ENCODE peak calls at places on chromosome 17, in ten cellular contexts. U is neural progenitor cell, E is BE2C, M is GM23338, L is mucosa of descending colon, T is astrocyte, Q is OCI-LY7, J is cardiac muscle cell, R is psoas muscle, P is sigmoid colon. A is an unnamed sample. For H3K4me1, the result is how much of the 10 kb centered on the place peaks cover.

GRCh38 chr17:42674755-42675347 is 1.9 kb downstream of the PLEKHH3 start:
- DNase-seq in P (no peak), L (peak), E (no peak), M (peak), J (no peak), T (no peak), Q (peak), R (peak), U (peak), A (no peak)

GRCh38 chr17:4220655-4221054 is 43.1 kb downstream of the ANKFY1 start:
- DNase-seq in M (no peak), R (no peak), E (no peak), J (no peak), T (no peak), P (peak), L (no peak), U (no peak), Q (no peak), A (no peak)

GRCh38 chr17:28968269-28968913 is 17.1 kb upstream of the PHF12 start:
- DNase-seq in U (peak), Q (no peak), T (peak), P (no peak), J (peak), E (no peak), L (no peak), R (peak), M (peak), A (no peak)

GRCh38 chr17:48276776-48277175 is 153.2 kb downstream of the SKAP1 start:
- DNase-seq in T (no peak), J (no peak), U (no peak), Q (no peak), L (no peak), R (no peak), E (no peak), P (no peak), M (no peak), A (no peak)

GRCh38 chr17:66383353-66383752 is 80.9 kb downstream of the PRKCA start:
- DNase-seq in T (peak), P (no peak), Q (no peak), M (no peak), U (no peak), J (no peak), E (no peak), L (no peak), R (no peak), A (no peak)

GRCh38 chr17:37301288-37301687 is 74.5 kb upstream of the C17orf78 start:
- DNase-seq in P (no peak), U (peak), R (no peak), E (no peak), Q (no peak), M (no peak), T (peak), L (no peak), J (peak), A (peak)

GRCh38 chr17:80089762-80090161 is 11.6 kb upstream of the GAA start:
- DNase-seq in Q (no peak), U (no peak), R (no peak), M (no peak), E (no peak), L (no peak), P (no peak), J (no peak), T (no peak), A (no peak)

GRCh38 chr17:36980281-36980761 is 31.6 kb downstream of the AATF start:
- DNase-seq in J (no peak), Q (no peak), R (no peak), U (peak), E (no peak), M (peak), T (peak), L (no peak), P (no peak), A (no peak)

GRCh38 chr17:34246436-34246835 is 8.6 kb upstream of the CCL2 start:
- DNase-seq in E (no peak), L (no peak), T (no peak), Q (no peak), J (no peak), P (no peak), M (no peak), R (no peak), U (no peak), A (no peak)

GRCh38 chr17:9389116-9389515 is 186.5 kb downstream of the STX8 start:
- DNase-seq in Q (no peak), M (no peak), R (no peak), L (no peak), P (no peak), T (peak), U (no peak), E (no peak), J (no peak), A (no peak)

GRCh38 chr17:40452921-40453378 is 9.7 kb downstream of the IGFBP4 start:
- DNase-seq in Q (no peak), J (no peak), L (no peak), T (no peak), P (no peak), U (no peak), R (no peak), E (no peak), M (no peak), A (no peak)

GRCh38 chr17:3804503-3804931 is 3.5 kb upstream of the ITGAE start:
- DNase-seq in L (no peak), M (no peak), P (no peak), U (no peak), J (no peak), R (no peak), T (peak), Q (peak), E (no peak), A (no peak)

GRCh38 chr17:56440391-56440790 is 153.1 kb upstream of the NOG start:
- DNase-seq in Q (no peak), R (no peak), J (no peak), U (no peak), M (no peak), E (no peak), T (peak), L (no peak), P (no peak), A (no peak)

GRCh38 chr17:43427362-43428043 is 28.7 kb downstream of the ARL4D start:
- DNase-seq in T (no peak), P (no peak), J (no peak), U (no peak), E (peak), R (no peak), M (no peak), L (no peak), Q (no peak), A (no peak)

GRCh38 chr17:38761612-38762011 is 9.1 kb downstream of the PSMB3 start:
- DNase-seq in Q (peak), E (peak), U (peak), M (peak), L (peak), J (peak), P (no peak), R (no peak), T (no peak), A (no peak)

GRCh38 chr17:83083368-83084201 is 4.2 kb downstream of the METRNL start:
- DNase-seq in E (peak), M (peak), T (peak), P (peak), Q (no peak), U (no peak), L (peak), R (no peak), J (no peak), A (no peak)

DNA sequence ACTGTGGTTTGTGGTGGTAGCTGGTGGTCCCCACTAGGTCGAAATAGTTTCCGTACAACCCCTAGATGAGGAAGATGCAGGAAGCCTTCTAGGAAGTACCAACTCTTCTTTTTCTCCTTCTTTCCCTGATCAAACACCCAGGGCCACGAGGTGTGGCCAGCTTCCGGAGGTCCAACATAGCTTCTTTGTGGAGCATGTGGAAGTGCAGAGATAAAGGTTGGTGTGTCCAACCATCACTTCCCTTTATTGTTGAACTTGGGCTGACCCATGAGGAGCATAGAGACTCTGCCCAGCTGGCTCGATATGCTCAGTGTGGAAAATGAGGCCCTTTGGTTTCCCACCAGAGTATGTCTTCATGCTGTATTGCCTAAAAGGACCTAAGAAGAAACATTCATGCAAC is 6.3 kb upstream of the RGS9 start:
- DNase-seq in R (no peak), U (no peak), P (no peak), E (no peak), M (no peak), L (no peak), T (no peak), J (no peak), Q (no peak), A (no peak)
- TF ChIP-seq CTCF in R (no peak), U (no peak), P (no peak), E (no peak), M (no peak), L (no peak), T (no peak), J (no peak), Q (no peak), A (no peak)

GRCh38 chr17:50660887-50661345 is 26.2 kb downstream of the ABCC3 start:
- DNase-seq in J (no peak), T (no peak), Q (no peak), P (no peak), U (no peak), R (no peak), E (no peak), L (peak), M (no peak), A (no peak)

GRCh38 chr17:50657627-50658026 is 22.9 kb downstream of the ABCC3 start:
- DNase-seq in T (no peak), U (no peak), L (peak), P (no peak), M (no peak), J (no peak), R (no peak), E (no peak), Q (no peak), A (no peak)

GRCh38 chr17:50660042-50660886 is 25.6 kb downstream of the ABCC3 start:
- DNase-seq in P (no peak), T (no peak), Q (no peak), M (no peak), U (no peak), J (no peak), E (peak), L (peak), R (no peak), A (peak)

GRCh38 chr17:50658602-50659001 is 23.9 kb downstream of the ABCC3 start:
- DNase-seq in L (no peak), M (no peak), T (no peak), J (no peak), Q (no peak), U (no peak), P (no peak), R (no peak), E (peak), A (no peak)

GRCh38 chr17:50659220-50659619 is 24.5 kb downstream of the ABCC3 start:
- DNase-seq in L (peak), P (peak), R (no peak), U (no peak), M (peak), Q (no peak), E (no peak), T (no peak), J (no peak), A (no peak)
- H3K4me1 ChIP-seq in L (under half), P (under half), R (under half), U (under half), M (under half), Q (under half), E (under half), T (under half), J (under half), A (under half)

DNA sequence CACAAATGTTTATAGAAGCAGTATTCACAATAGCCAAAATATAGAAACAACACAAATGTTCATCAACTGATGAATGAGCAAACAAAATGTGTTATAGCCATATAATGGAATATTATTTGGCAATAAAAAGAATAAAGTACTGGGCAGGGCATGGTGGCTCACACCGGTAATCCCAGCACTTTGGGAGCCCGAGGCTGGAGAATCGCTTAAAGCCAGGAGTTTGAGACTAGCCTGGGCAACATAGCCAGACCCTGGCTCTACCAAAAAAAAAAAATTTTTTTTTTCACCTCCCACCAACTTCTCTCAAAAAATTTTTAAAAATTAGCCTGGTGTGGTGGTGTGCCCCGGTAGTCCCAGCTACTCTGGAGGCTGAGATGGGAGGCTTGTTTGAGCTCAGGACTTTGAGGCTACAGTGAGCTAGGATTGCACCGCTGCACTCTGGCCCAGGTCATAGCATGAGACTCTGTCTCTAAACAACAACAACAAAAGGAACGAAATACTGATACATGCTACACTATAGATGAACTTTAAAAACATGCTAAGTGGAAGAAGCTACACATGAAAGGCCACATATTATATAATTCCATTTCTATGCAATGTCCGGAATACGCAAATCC is 10.7 kb upstream of the PECAM1 start:
- DNase-seq in M (no peak), Q (no peak), E (no peak), P (no peak), R (no peak), U (no peak), L (no peak), T (no peak), J (no peak), A (no peak)
- H3K4me3 ChIP-seq in M (no peak), Q (no peak), E (no peak), P (no peak), R (no peak), U (no peak), L (no peak), T (no peak), J (no peak), A (no peak)

GRCh38 chr17:73189417-73190099 is 3.3 kb upstream of the COG1 start:
- DNase-seq in T (no peak), U (peak), R (no peak), Q (peak), J (peak), P (no peak), E (peak), L (no peak), M (peak), A (no peak)
- TF ChIP-seq CTCF in T (peak), U (peak), R (peak), Q (peak), J (peak), P (no peak), E (peak), L (no peak), M (peak), A (peak)

GRCh38 chr17:68578236-68578635 is 22.9 kb downstream of the FAM20A start:
- DNase-seq in J (no peak), L (no peak), P (no peak), U (no peak), E (no peak), Q (no peak), T (peak), R (no peak), M (no peak), A (no peak)
- H3K4me1 ChIP-seq in J (under half), L (under half), P (under half), U (under half), E (under half), Q (under half), T (under half), R (under half), M (under half), A (under half)

GRCh38 chr17:7613769-7614421 is 802 bp downstream of the FXR2 start:
- DNase-seq in Q (peak), J (no peak), T (peak), P (peak), U (no peak), R (no peak), M (peak), E (no peak), L (no peak), A (no peak)

GRCh38 chr17:7612294-7612640 is 2.4 kb downstream of the FXR2 start:
- DNase-seq in P (no peak), J (no peak), T (no peak), M (no peak), L (no peak), E (no peak), U (no peak), R (no peak), Q (no peak), A (no peak)

GRCh38 chr17:7614422-7615264 is at the start of gene FXR2:
- DNase-seq in R (peak), T (peak), Q (peak), J (peak), U (peak), E (peak), P (peak), L (peak), M (peak), A (peak)

GRCh38 chr17:7618608-7619007 is 3.9 kb upstream of the FXR2 start:
- DNase-seq in Q (no peak), J (no peak), P (no peak), U (no peak), T (no peak), E (no peak), L (no peak), M (no peak), R (no peak), A (no peak)

GRCh38 chr17:7615265-7615747 is 609 bp upstream of the FXR2 start:
- DNase-seq in T (no peak), M (no peak), R (no peak), U (no peak), Q (no peak), J (no peak), L (no peak), P (no peak), E (no peak), A (no peak)
- H3K4me3 ChIP-seq in T (peak), M (peak), R (peak), U (peak), Q (peak), J (peak), L (no peak), P (peak), E (peak), A (peak)

DNA sequence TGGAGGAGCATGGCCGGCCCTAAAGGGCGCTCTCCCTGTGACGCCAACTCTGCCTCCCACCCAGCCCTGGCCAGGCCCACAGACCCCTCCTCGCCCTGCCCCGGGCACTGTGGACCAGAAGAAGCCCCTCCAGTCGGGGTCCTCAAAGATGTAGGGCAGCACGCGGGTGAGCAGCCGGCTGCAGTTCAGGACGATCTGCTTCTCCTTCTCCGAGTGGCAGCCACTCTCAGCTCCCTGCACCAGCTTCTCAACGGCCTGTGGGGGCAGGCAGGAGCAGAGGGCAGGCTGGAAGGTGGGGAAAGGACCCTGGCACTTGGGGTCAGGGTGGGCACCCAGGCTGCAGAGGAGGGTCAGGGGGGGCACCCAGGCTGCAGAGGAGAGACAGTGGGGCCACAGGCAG is 8.9 kb downstream of the HID1 start:
- DNase-seq in M (peak), Q (peak), E (no peak), J (no peak), T (no peak), R (no peak), U (peak), P (no peak), L (no peak), A (no peak)
- TF ChIP-seq CTCF in M (peak), Q (peak), E (peak), J (peak), T (no peak), R (no peak), U (peak), P (no peak), L (no peak), A (no peak)

GRCh38 chr17:57445051-57445450 is 188.7 kb downstream of the MSI2 start:
- DNase-seq in L (no peak), J (peak), Q (no peak), P (no peak), E (no peak), M (no peak), U (no peak), R (no peak), T (peak), A (peak)
- H3K4me1 ChIP-seq in L (under half), J (half or more), Q (half or more), P (under half), E (under half), M (under half), U (half or more), R (under half), T (half or more), A (under half)

DNA sequence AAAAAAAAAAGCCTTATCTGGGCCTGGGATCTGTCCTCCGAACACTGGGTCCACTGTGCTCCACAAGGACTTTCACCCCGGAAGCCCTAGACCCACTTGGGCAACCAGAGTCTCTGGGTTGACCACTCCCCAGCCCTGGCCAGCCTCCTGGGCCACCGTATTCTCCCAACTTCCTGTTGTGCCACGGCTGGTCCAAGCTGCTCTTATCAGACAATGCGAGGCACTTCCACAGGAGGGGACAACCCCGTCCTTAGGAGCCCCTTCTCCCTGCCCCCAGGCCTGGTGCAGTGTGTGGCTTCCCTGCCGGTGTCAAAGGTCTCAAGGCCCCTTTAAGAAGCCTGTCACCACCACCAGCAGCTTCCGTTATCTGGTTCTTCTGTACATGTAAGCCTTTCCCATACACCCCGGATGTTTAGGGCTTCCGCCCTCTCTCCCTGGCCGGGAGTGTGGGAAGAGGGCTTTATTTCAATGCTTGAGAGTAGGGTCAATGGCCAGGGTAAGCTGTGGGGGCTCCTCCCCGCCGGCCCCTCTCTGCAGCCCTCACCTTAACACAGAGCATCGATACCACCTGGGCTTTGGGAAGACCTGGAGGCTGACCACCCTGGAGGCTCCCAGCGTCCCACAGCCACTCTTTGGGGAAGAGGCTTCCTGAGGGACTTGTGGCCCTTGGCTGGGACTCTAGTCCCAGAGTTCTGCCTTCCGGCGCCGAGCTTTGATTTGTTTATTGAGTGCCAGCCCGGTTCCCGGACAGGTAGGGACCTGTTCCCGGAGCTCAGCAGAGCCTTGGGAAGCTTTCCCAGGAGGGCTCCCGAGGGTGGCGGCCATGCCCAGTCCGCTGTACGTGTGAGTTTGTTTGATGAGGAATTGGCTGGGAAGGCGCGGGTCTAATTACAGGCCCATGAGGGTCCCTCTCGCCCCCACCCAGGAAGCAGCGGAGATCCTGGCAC is 313.1 kb downstream of the SEC14L1 start:
- DNase-seq in E (no peak), P (no peak), Q (peak), U (no peak), R (no peak), M (no peak), T (no peak), J (peak), L (peak), A (no peak)
- H3K4me3 ChIP-seq in E (no peak), P (peak), Q (peak), U (no peak), R (peak), M (no peak), T (no peak), J (no peak), L (no peak), A (no peak)

DNA sequence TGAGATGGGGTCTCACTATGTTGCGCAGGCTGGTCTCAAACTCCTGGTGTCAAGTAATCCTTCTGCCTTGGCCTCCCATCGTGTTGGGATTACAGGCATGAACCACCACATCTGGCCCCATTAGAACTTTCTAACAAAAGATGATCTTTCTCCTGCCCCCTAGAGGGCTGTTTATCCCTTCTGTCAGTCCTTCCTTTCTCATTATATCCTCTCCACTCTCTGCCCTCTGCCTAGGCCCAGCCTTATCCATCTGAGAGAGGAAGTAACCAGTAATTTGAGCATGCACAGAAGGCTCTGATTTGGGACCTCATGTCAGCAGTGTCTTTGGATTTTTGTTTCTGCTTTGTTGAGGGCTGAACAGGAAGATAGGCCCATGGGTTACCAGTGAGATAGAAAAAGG is 4.4 kb upstream of the DHX40 start:
- DNase-seq in Q (peak), E (peak), U (peak), R (no peak), J (peak), P (no peak), T (no peak), L (no peak), M (peak), A (no peak)
- TF ChIP-seq CTCF in Q (peak), E (peak), U (peak), R (no peak), J (peak), P (no peak), T (peak), L (no peak), M (peak), A (no peak)

A was measured in right atrium auricular region.